ENCODE peak calls at places on chromosomes 16 and 17, in five cellular contexts. H is transverse colon, P is Caco-2, R is ovary, N is prostate gland. V is an unnamed sample. For H3K4me1, the result is how much of the 10 kb centered on the place peaks cover.

GRCh38 chr17:1039511-1040215 is 42.7 kb downstream of the TIMM22 start:
- DNase-seq in H (peak), P (no peak), R (no peak), N (peak), V (peak)

GRCh38 chr17:14298221-14298994 is 2.5 kb upstream of the HS3ST3B1 start:
- DNase-seq in H (no peak), P (no peak), R (no peak), N (no peak), V (no peak)

GRCh38 chr17:67602974-67603373 is 114.8 kb upstream of the NOL11 start:
- DNase-seq in H (peak), P (peak), R (no peak), N (no peak), V (no peak)

GRCh38 chr17:40219073-40219860 is at the start of gene WIPF2:
- DNase-seq in H (peak), P (peak), R (peak), N (peak), V (peak)

GRCh38 chr17:39742856-39743436 is 5.2 kb downstream of the GRB7 start:
- DNase-seq in H (no peak), P (no peak), R (no peak), N (no peak), V (no peak)

GRCh38 chr16:21301895-21302291 is 23.8 kb upstream of the CRYM start:
- DNase-seq in H (no peak), P (no peak), R (no peak), N (no peak), V (no peak)

GRCh38 chr17:59618894-59619312 is 792 bp upstream of the CLTC start:
- DNase-seq in H (no peak), P (peak), R (no peak), N (peak), V (peak)

GRCh38 chr17:54900457-54901229 is at the start of gene TOM1L1:
- DNase-seq in H (peak), P (peak), R (peak), N (peak), V (peak)

GRCh38 chr16:65202461-65202860 is 80.6 kb upstream of the CDH11 start:
- DNase-seq in H (no peak), P (no peak), R (no peak), N (no peak), V (no peak)

GRCh38 chr17:79843917-79844815 is 4.9 kb upstream of the CBX4 start:
- DNase-seq in H (peak), P (peak), R (peak), N (no peak), V (no peak)

GRCh38 chr17:79841369-79842135 is 2.3 kb upstream of the CBX4 start:
- DNase-seq in H (no peak), P (peak), R (peak), N (no peak), V (no peak)

GRCh38 chr17:79843475-79843916 is 4.3 kb upstream of the CBX4 start:
- DNase-seq in H (peak), P (peak), R (peak), N (no peak), V (no peak)

GRCh38 chr17:79842136-79842655 is 3.0 kb upstream of the CBX4 start:
- DNase-seq in H (no peak), P (peak), R (peak), N (no peak), V (no peak)

GRCh38 chr17:79842656-79843474 is 3.6 kb upstream of the CBX4 start:
- DNase-seq in H (peak), P (peak), R (peak), N (no peak), V (no peak)
- H3K4me1 ChIP-seq in H (half or more), P (under half), R (under half), N (under half), V (under half)

GRCh38 chr17:48568499-48569259 is 9.5 kb downstream of the HOXB4 start:
- DNase-seq in H (no peak), P (no peak), R (no peak), N (no peak), V (no peak)
- H3K4me3 ChIP-seq in H (peak), P (no peak), R (no peak), N (no peak), V (peak)

GRCh38 chr17:78991906-78992532 is 12.3 kb upstream of the LGALS3BP start:
- DNase-seq in H (peak), P (peak), R (no peak), N (no peak), V (no peak)

GRCh38 chr17:78993241-78993956 is 13.7 kb upstream of the LGALS3BP start:
- DNase-seq in H (peak), P (peak), R (peak), N (no peak), V (peak)

GRCh38 chr17:78993981-78994671 is 14.4 kb upstream of the LGALS3BP start:
- DNase-seq in H (no peak), P (peak), R (no peak), N (no peak), V (peak)

GRCh38 chr17:78991017-78991783 is 11.5 kb upstream of the LGALS3BP start:
- DNase-seq in H (no peak), P (peak), R (no peak), N (no peak), V (no peak)

GRCh38 chr17:78992542-78993212 is 13.0 kb upstream of the LGALS3BP start:
- DNase-seq in H (peak), P (no peak), R (no peak), N (no peak), V (no peak)
- H3K4me1 ChIP-seq in H (under half), P (under half), R (under half), N (under half), V (under half)

DNA sequence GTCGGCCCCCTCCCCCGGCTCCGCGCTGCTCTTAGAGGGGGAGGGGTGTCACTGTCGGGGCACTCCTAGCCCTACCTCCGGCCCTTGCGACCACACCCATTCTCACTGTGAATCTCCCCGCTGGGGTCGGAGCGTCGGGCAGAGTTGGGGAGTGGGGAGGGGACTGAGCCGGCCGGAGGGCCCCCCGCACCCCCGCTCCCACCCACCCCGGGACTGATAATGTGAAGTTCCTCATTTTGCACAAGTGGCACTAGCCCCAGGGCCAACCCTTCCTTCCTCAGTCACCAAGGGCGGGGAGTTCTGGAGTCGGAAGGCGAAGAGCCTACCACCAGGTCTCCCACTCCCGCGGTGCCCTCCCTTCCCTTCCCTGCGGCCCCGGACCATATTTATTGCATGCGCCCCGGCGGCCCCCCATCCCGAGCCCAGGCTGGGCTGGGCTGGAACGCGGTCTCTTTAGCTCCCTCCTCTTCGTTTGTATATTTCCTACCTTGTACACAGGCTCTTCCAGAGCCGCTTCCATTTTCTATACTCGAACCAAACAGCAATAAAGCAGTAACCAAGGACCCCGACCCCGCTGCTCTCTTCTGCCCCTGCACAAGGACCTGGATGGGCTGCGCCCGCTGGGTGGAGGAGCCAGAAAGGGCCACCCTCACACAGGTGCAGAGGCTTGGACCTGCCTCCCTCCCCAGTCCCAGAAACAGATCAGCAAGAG is 4.4 kb downstream of the HIC1 start:
- DNase-seq in H (no peak), P (no peak), R (peak), N (no peak), V (no peak)
- H3K4me3 ChIP-seq in H (peak), P (no peak), R (no peak), N (no peak), V (peak)

GRCh38 chr16:82881517-82881916 is 254.7 kb downstream of the CDH13 start:
- DNase-seq in H (no peak), P (no peak), R (no peak), N (no peak), V (no peak)
- H3K4me1 ChIP-seq in H (under half), P (under half), R (under half), N (under half), V (under half)

GRCh38 chr16:2005646-2006045 is 4.0 kb downstream of the ZNF598 start:
- DNase-seq in H (no peak), P (no peak), R (no peak), N (no peak), V (no peak)

GRCh38 chr16:2003231-2003826 is 6.3 kb downstream of the ZNF598 start:
- DNase-seq in H (no peak), P (no peak), R (no peak), N (no peak), V (no peak)

GRCh38 chr16:2002406-2003230 is 7.0 kb downstream of the ZNF598 start:
- DNase-seq in H (no peak), P (no peak), R (no peak), N (no peak), V (no peak)

GRCh38 chr16:2004795-2005517 is 4.7 kb downstream of the ZNF598 start:
- DNase-seq in H (no peak), P (no peak), R (no peak), N (no peak), V (no peak)

GRCh38 chr16:2003827-2004641 is 5.6 kb downstream of the ZNF598 start:
- DNase-seq in H (peak), P (peak), R (peak), N (peak), V (peak)
- H3K4me3 ChIP-seq in H (peak), P (no peak), R (no peak), N (no peak), V (no peak)

GRCh38 chr16:10867199-10867598 is 9.8 kb upstream of the CIITA start:
- DNase-seq in H (no peak), P (no peak), R (no peak), N (no peak), V (no peak)

GRCh38 chr16:10866196-10866976 is 10.6 kb upstream of the CIITA start:
- DNase-seq in H (no peak), P (no peak), R (peak), N (no peak), V (no peak)

GRCh38 chr16:10868562-10869469 is 8.2 kb upstream of the CIITA start:
- DNase-seq in H (peak), P (no peak), R (no peak), N (no peak), V (peak)

GRCh38 chr16:10870137-10870776 is 6.7 kb upstream of the CIITA start:
- DNase-seq in H (no peak), P (peak), R (no peak), N (no peak), V (no peak)

GRCh38 chr16:10868089-10868488 is 8.9 kb upstream of the CIITA start:
- DNase-seq in H (no peak), P (no peak), R (no peak), N (no peak), V (no peak)
- H3K4me1 ChIP-seq in H (under half), P (under half), R (under half), N (under half), V (under half)

DNA sequence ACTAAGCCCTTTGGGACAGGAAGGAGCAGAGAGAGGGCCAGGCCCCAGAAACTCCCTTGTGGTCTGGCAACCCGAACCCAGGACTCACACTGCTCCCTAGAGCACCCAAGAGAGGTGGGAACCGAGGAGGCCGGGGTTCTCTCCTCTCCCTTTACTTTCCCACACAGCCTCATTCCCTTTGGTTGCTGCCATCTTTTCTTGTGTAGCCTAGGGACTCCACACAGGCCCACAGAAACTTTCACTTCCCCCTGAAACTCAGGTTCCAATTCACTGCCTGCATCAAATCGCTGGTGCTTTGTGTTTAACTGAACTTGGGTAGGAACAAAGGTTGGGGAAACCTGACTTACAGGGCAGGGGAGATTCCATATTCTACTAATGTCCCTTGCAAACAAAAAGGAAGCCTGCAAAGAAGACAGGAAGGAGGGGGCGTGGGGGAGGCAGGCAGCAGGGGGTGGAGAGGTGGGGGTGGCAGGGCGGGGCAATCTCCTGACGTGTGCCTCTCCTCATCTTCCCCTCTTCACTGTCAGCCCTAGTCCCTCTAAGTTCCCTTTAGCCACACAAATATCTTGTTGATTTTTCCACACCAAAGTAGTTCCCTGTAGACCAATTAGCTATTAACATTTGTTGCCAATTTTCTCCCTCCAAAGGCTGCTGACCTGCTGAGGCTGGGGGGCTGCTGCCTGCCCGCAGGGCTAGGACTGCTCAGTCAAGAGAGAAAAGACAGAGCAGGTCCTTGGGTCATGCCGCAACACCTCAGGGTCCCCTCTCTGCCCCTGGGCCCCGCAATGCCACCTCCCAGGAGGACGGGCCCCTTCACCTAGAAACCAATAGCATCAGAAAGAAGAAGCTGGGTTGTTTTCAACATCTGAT is 8.0 kb downstream of the ST3GAL2 start:
- DNase-seq in H (peak), P (peak), R (no peak), N (no peak), V (no peak)
- H3K4me3 ChIP-seq in H (no peak), P (no peak), R (no peak), N (no peak), V (no peak)

GRCh38 chr17:10428781-10429180 is 7.0 kb upstream of the MYH8 start:
- DNase-seq in H (no peak), P (no peak), R (no peak), N (no peak), V (no peak)
- H3K4me1 ChIP-seq in H (under half), P (under half), R (under half), N (under half), V (under half)

GRCh38 chr16:52497067-52497816 is 49.7 kb downstream of the TOX3 start:
- DNase-seq in H (no peak), P (no peak), R (no peak), N (no peak), V (no peak)
- H3K4me3 ChIP-seq in H (no peak), P (no peak), R (no peak), N (no peak), V (no peak)